ENCODE peak calls at places on chromosomes 16 and 17, in eight cellular contexts. One of them, this sample, is unnamed.

GRCh38 chr17:78596871-78597635 is 19.9 kb upstream of the DNAH17 start:
- DNase-seq in prostate gland: no peak
- DNase-seq in testis: no peak
- DNase-seq in adrenal gland: no peak
- DNase-seq in suprapubic skin: no peak
- DNase-seq in tibial nerve: no peak
- DNase-seq in ovary: no peak
- DNase-seq in right lobe of liver: peak; percentile 19
- DNase-seq in this sample: no peak

GRCh38 chr17:77315010-77315409 is 174.2 kb downstream of the SEC14L1 start:
- DNase-seq in prostate gland: no peak
- DNase-seq in testis: no peak
- DNase-seq in adrenal gland: no peak
- DNase-seq in suprapubic skin: peak; percentile 37
- DNase-seq in tibial nerve: no peak
- DNase-seq in ovary: no peak
- DNase-seq in right lobe of liver: peak; percentile 13
- DNase-seq in this sample: no peak

GRCh38 chr17:77419547-77420475 is 279.0 kb downstream of the SEC14L1 start:
- DNase-seq in prostate gland: no peak
- DNase-seq in testis: no peak
- DNase-seq in adrenal gland: no peak
- DNase-seq in suprapubic skin: no peak
- DNase-seq in tibial nerve: no peak
- DNase-seq in ovary: peak; percentile 47
- DNase-seq in right lobe of liver: no peak
- DNase-seq in this sample: no peak

GRCh38 chr17:75505152-75505409 is 10.3 kb downstream of the CASKIN2 start:
- DNase-seq in prostate gland: no peak
- DNase-seq in testis: no peak
- DNase-seq in adrenal gland: no peak
- DNase-seq in suprapubic skin: no peak
- DNase-seq in tibial nerve: no peak
- DNase-seq in ovary: no peak
- DNase-seq in right lobe of liver: no peak
- DNase-seq in this sample: no peak

GRCh38 chr16:14346278-14347142 is 275.4 kb downstream of the MRTFB start:
- DNase-seq in prostate gland: no peak
- DNase-seq in testis: no peak
- DNase-seq in adrenal gland: no peak
- DNase-seq in suprapubic skin: no peak
- DNase-seq in tibial nerve: no peak
- DNase-seq in ovary: no peak
- DNase-seq in right lobe of liver: no peak
- DNase-seq in this sample: no peak

GRCh38 chr17:61579961-61580360 is 11.1 kb downstream of the NACA2 start:
- DNase-seq in prostate gland: no peak
- DNase-seq in testis: no peak
- DNase-seq in adrenal gland: no peak
- DNase-seq in suprapubic skin: no peak
- DNase-seq in tibial nerve: no peak
- DNase-seq in ovary: no peak
- DNase-seq in right lobe of liver: no peak
- DNase-seq in this sample: no peak

GRCh38 chr17:45740553-45741330 is 43.4 kb upstream of the CRHR1 start:
- DNase-seq in prostate gland: no peak
- DNase-seq in testis: peak; percentile 73
- DNase-seq in adrenal gland: no peak
- DNase-seq in suprapubic skin: no peak
- DNase-seq in tibial nerve: no peak
- DNase-seq in ovary: no peak
- DNase-seq in right lobe of liver: no peak
- DNase-seq in this sample: no peak

GRCh38 chr17:17900615-17901520 is 64.1 kb upstream of the SREBF1 start:
- DNase-seq in prostate gland: peak; percentile 85
- DNase-seq in testis: peak; percentile 90
- DNase-seq in adrenal gland: peak; percentile 92
- DNase-seq in suprapubic skin: peak; percentile 92
- DNase-seq in tibial nerve: peak; percentile 94
- DNase-seq in ovary: peak; percentile 85
- DNase-seq in right lobe of liver: peak; percentile 91
- DNase-seq in this sample: no peak

GRCh38 chr17:64278614-64279013 is 15.6 kb upstream of the TEX2 start:
- DNase-seq in prostate gland: no peak
- DNase-seq in testis: no peak
- DNase-seq in adrenal gland: no peak
- DNase-seq in suprapubic skin: no peak
- DNase-seq in tibial nerve: no peak
- DNase-seq in ovary: no peak
- DNase-seq in right lobe of liver: no peak
- DNase-seq in this sample: no peak

GRCh38 chr17:83055911-83056582 is 23.4 kb upstream of the METRNL start:
- DNase-seq in prostate gland: no peak
- DNase-seq in testis: no peak
- DNase-seq in adrenal gland: no peak
- DNase-seq in suprapubic skin: no peak
- DNase-seq in tibial nerve: peak; percentile 22
- DNase-seq in ovary: peak; percentile 14
- DNase-seq in right lobe of liver: no peak
- DNase-seq in this sample: no peak

GRCh38 chr16:66842765-66843164 is 1.4 kb upstream of the CA7 start:
- DNase-seq in prostate gland: no peak
- DNase-seq in testis: no peak
- DNase-seq in adrenal gland: peak; percentile 74
- DNase-seq in suprapubic skin: no peak
- DNase-seq in tibial nerve: no peak
- DNase-seq in ovary: no peak
- DNase-seq in right lobe of liver: no peak
- DNase-seq in this sample: no peak

GRCh38 chr17:36824678-36825091 is 112.6 kb upstream of the LHX1 start:
- DNase-seq in prostate gland: no peak
- DNase-seq in testis: no peak
- DNase-seq in adrenal gland: no peak
- DNase-seq in suprapubic skin: no peak
- DNase-seq in tibial nerve: no peak
- DNase-seq in ovary: no peak
- DNase-seq in right lobe of liver: no peak
- DNase-seq in this sample: no peak

GRCh38 chr17:71765437-71765836 is 355.4 kb upstream of the SOX9 start:
- DNase-seq in prostate gland: no peak
- DNase-seq in testis: no peak
- DNase-seq in adrenal gland: no peak
- DNase-seq in suprapubic skin: no peak
- DNase-seq in tibial nerve: no peak
- DNase-seq in ovary: no peak
- DNase-seq in right lobe of liver: no peak
- DNase-seq in this sample: no peak

GRCh38 chr16:13923703-13924298 is 3.8 kb downstream of the ERCC4 start:
- DNase-seq in prostate gland: no peak
- DNase-seq in testis: no peak
- DNase-seq in adrenal gland: no peak
- DNase-seq in suprapubic skin: no peak
- DNase-seq in tibial nerve: no peak
- DNase-seq in ovary: no peak
- DNase-seq in right lobe of liver: no peak
- DNase-seq in this sample: no peak

GRCh38 chr17:7014995-7015586 is 2.7 kb downstream of the RNASEK start:
- DNase-seq in prostate gland: no peak
- DNase-seq in testis: no peak
- DNase-seq in adrenal gland: peak; percentile 45
- DNase-seq in suprapubic skin: peak; percentile 93
- DNase-seq in tibial nerve: no peak
- DNase-seq in ovary: no peak
- DNase-seq in right lobe of liver: no peak
- DNase-seq in this sample: no peak

GRCh38 chr16:9114112-9114511 is 22.7 kb downstream of the HAPSTR1 start:
- DNase-seq in prostate gland: no peak
- DNase-seq in testis: no peak
- DNase-seq in adrenal gland: no peak
- DNase-seq in suprapubic skin: no peak
- DNase-seq in tibial nerve: no peak
- DNase-seq in ovary: no peak
- DNase-seq in right lobe of liver: no peak
- DNase-seq in this sample: no peak

GRCh38 chr16:71351558-71351901 is 7.0 kb upstream of the CALB2 start:
- DNase-seq in prostate gland: no peak
- DNase-seq in testis: no peak
- DNase-seq in adrenal gland: no peak
- DNase-seq in suprapubic skin: no peak
- DNase-seq in tibial nerve: no peak
- DNase-seq in ovary: no peak
- DNase-seq in right lobe of liver: peak; percentile 66
- DNase-seq in this sample: no peak

GRCh38 chr17:37648555-37648954 is 5.3 kb upstream of the DDX52 start:
- DNase-seq in prostate gland: no peak
- DNase-seq in testis: no peak
- DNase-seq in adrenal gland: no peak
- DNase-seq in suprapubic skin: no peak
- DNase-seq in tibial nerve: no peak
- DNase-seq in ovary: no peak
- DNase-seq in right lobe of liver: no peak
- DNase-seq in this sample: no peak

DNA sequence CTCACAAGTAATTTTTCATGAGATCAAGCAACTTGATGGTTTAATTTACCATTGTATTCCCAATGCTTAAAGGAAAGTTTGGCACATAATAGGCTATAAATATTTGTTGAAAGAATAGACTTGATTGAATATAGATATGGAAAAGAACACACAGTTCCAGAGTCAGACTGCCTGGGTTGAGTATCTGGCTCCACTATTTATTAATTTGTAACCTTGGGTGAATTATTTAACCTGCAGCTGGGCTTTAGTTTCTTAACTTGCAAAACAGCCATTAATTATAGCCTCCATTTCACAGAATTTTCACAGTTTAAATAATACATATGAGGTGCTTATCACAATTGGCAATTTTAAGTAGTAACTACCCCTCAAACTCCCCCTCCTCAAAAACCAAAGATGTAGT is 73.6 kb downstream of the NCOR1 start:
- DNase-seq in prostate gland: no peak
- DNase-seq in testis: no peak
- DNase-seq in adrenal gland: no peak
- DNase-seq in suprapubic skin: no peak
- DNase-seq in tibial nerve: no peak
- DNase-seq in ovary: no peak
- DNase-seq in right lobe of liver: no peak
- DNase-seq in this sample: no peak
- H3K36me3 ChIP-seq in prostate gland: peaks cover 9% of the 10 kb centered on the region
- H3K36me3 ChIP-seq in testis: no peaks in the 10 kb centered on the region
- H3K36me3 ChIP-seq in adrenal gland: no peaks in the 10 kb centered on the region
- H3K36me3 ChIP-seq in suprapubic skin: peaks cover 64% of the 10 kb centered on the region
- H3K36me3 ChIP-seq in tibial nerve: no peaks in the 10 kb centered on the region
- H3K36me3 ChIP-seq in ovary: no peaks in the 10 kb centered on the region
- H3K36me3 ChIP-seq in right lobe of liver: peaks cover 7% of the 10 kb centered on the region
- H3K36me3 ChIP-seq in this sample: peaks cover 13% of the 10 kb centered on the region

GRCh38 chr16:46569231-46569735 is 51.9 kb downstream of the SHCBP1 start:
- DNase-seq in prostate gland: no peak
- DNase-seq in testis: no peak
- DNase-seq in adrenal gland: no peak
- DNase-seq in suprapubic skin: no peak
- DNase-seq in tibial nerve: no peak
- DNase-seq in ovary: no peak
- DNase-seq in right lobe of liver: no peak
- DNase-seq in this sample: no peak
- H3K27ac ChIP-seq in prostate gland: no peak overlapping the region
- H3K27ac ChIP-seq in testis: no peak overlapping the region
- H3K27ac ChIP-seq in adrenal gland: no peak overlapping the region
- H3K27ac ChIP-seq in suprapubic skin: no peak overlapping the region
- H3K27ac ChIP-seq in tibial nerve: no peak overlapping the region
- H3K27ac ChIP-seq in ovary: no peak overlapping the region
- H3K27ac ChIP-seq in right lobe of liver: no peak overlapping the region
- H3K27ac ChIP-seq in this sample: no peak overlapping the region

DNA sequence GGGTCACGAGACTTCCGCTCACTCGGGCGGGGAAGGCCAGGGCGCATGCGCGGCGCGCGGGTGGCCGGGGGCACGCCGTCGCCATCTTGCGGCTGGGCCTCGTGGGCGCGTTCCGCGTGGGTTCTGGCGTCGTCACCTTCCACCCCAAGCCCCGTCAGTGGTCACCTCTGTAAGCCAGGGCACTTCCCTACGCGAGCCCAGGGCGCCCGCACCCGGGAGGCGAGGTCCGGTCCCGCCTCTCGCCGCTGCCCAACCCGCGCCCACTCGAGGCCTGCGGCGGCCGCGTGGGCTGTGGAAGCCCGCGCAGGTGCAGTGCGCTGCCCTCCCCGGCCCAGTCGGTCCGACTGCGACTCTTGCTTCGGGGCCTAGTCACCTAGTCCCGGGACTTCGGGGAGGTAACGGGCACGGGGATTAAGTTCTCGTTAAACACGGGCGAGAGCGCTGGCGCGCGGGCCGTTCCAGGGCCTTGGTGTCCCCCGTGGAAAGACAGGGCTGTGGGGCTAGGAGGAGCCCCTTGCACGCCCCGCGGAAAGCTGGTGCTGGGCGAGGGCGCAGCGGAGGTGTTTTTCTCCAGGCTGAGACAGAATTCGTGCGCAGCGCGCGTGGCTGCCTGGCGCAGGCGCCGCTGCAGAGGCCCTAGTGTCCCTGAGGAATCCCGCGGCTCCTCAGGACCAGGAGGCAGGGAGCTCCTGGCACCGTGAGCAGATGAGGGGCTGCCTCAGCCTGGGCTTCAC is 417 bp upstream of the ARHGDIA start:
- DNase-seq in prostate gland: peak; percentile 90
- DNase-seq in testis: peak; percentile 93
- DNase-seq in adrenal gland: peak; percentile 96
- DNase-seq in suprapubic skin: peak; percentile 96
- DNase-seq in tibial nerve: peak; percentile 90
- DNase-seq in ovary: peak; percentile 95
- DNase-seq in right lobe of liver: peak; percentile 97
- DNase-seq in this sample: no peak
- TF ChIP-seq POLR2A in prostate gland: peak; percentile 93
- TF ChIP-seq POLR2A in testis: peak; percentile 92
- TF ChIP-seq POLR2A in adrenal gland: peak; percentile 91
- TF ChIP-seq POLR2A in suprapubic skin: peak; percentile 94
- TF ChIP-seq POLR2A in tibial nerve: peak; percentile 98
- TF ChIP-seq POLR2A in ovary: peak; percentile 98
- TF ChIP-seq POLR2A in right lobe of liver: peak; percentile 92
- TF ChIP-seq POLR2A in this sample: peak; percentile 98

GRCh38 chr16:16083421-16084156 is 134.2 kb downstream of the ABCC1 start:
- DNase-seq in prostate gland: no peak
- DNase-seq in testis: no peak
- DNase-seq in adrenal gland: no peak
- DNase-seq in suprapubic skin: no peak
- DNase-seq in tibial nerve: no peak
- DNase-seq in ovary: no peak
- DNase-seq in right lobe of liver: no peak
- DNase-seq in this sample: no peak
- H3K36me3 ChIP-seq in prostate gland: peaks cover 15% of the 10 kb centered on the region
- H3K36me3 ChIP-seq in testis: no peaks in the 10 kb centered on the region
- H3K36me3 ChIP-seq in adrenal gland: no peaks in the 10 kb centered on the region
- H3K36me3 ChIP-seq in suprapubic skin: peaks cover 89% of the 10 kb centered on the region
- H3K36me3 ChIP-seq in tibial nerve: no peaks in the 10 kb centered on the region
- H3K36me3 ChIP-seq in ovary: peaks cover 4% of the 10 kb centered on the region
- H3K36me3 ChIP-seq in right lobe of liver: no peaks in the 10 kb centered on the region
- H3K36me3 ChIP-seq in this sample: peaks cover 100% of the 10 kb centered on the region

This sample was measured in esophagus squamous epithelium.